ENCODE peak calls at places on chromosomes 4 and X, in seven cellular contexts. O is upper lobe of right lung, V is mammary epithelial cell, E is right lobe of liver, Z is neural progenitor cell, J is transverse colon, P is prostate gland. B is an unnamed sample.

GRCh38 chr4:40323866-40324265 is 11.3 kb upstream of the CHRNA9 start:
- DNase-seq in O (no peak), V (no peak), E (no peak), Z (no peak), J (no peak), P (no peak), B (no peak)

GRCh38 chrX:22351966-22352365 is 79.3 kb downstream of the CBLL2 start:
- DNase-seq in O (no peak), V (peak; percentile 16), E (no peak), Z (no peak), J (no peak), P (no peak), B (peak; percentile 18)

GRCh38 chr4:78288327-78288726 is 231.2 kb downstream of the FRAS1 start:
- DNase-seq in O (no peak), V (no peak), E (no peak), Z (no peak), J (no peak), P (no peak), B (no peak)

GRCh38 chr4:163109967-163110366 is 56.7 kb downstream of the NAF1 start:
- DNase-seq in O (no peak), V (no peak), E (no peak), Z (no peak), J (no peak), P (peak; percentile 26), B (no peak)

GRCh38 chrX:41522071-41522470 is 74.9 kb downstream of the NYX start:
- DNase-seq in O (no peak), V (no peak), E (no peak), Z (no peak), J (no peak), P (peak; percentile 12), B (no peak)

GRCh38 chr4:165398570-165398969 is 19.8 kb downstream of the CPE start:
- DNase-seq in O (no peak), V (peak; percentile 12), E (no peak), Z (peak; percentile 35), J (no peak), P (no peak), B (peak; percentile 35)

GRCh38 chrX:136141569-136141968 is 5.8 kb upstream of the FHL1 start:
- DNase-seq in O (no peak), V (no peak), E (no peak), Z (no peak), J (no peak), P (no peak), B (no peak)

GRCh38 chr4:41156574-41156973 is 57.8 kb downstream of the APBB2 start:
- DNase-seq in O (no peak), V (peak; percentile 76), E (no peak), Z (no peak), J (no peak), P (no peak), B (peak; percentile 77)

GRCh38 chrX:63747331-63747730 is 37.7 kb downstream of the ARHGEF9 start:
- DNase-seq in O (no peak), V (peak; percentile 42), E (no peak), Z (no peak), J (no peak), P (no peak), B (peak; percentile 6)

GRCh38 chrX:153065389-153065788 is 6.9 kb upstream of the PNMA6A start:
- DNase-seq in O (no peak), V (no peak), E (no peak), Z (no peak), J (no peak), P (no peak), B (no peak)

GRCh38 chr4:153467154-153467896 is 1.2 kb downstream of the TMEM131L start:
- DNase-seq in O (peak; percentile 91), V (peak; percentile 64), E (peak; percentile 97), Z (peak; percentile 44), J (peak; percentile 86), P (peak; percentile 51), B (peak; percentile 55)

GRCh38 chr4:148015058-148015457 is 283.2 kb downstream of the ARHGAP10 start:
- DNase-seq in O (no peak), V (no peak), E (no peak), Z (no peak), J (no peak), P (no peak), B (no peak)

GRCh38 chrX:17040711-17041110 is 94.3 kb downstream of the REPS2 start:
- DNase-seq in O (no peak), V (peak; percentile 19), E (no peak), Z (no peak), J (no peak), P (no peak), B (no peak)

GRCh38 chr4:66266035-66266434 is 595.7 kb upstream of the EPHA5 start:
- DNase-seq in O (no peak), V (no peak), E (no peak), Z (peak; percentile 42), J (no peak), P (no peak), B (no peak)

GRCh38 chr4:78552398-78553396 is 1.1 kb downstream of the ANXA3 start:
- DNase-seq in O (no peak), V (peak; percentile 85), E (no peak), Z (peak; percentile 35), J (no peak), P (peak; percentile 51), B (peak; percentile 70)

GRCh38 chr4:139282375-139283075 is 2.5 kb upstream of the MGARP start:
- DNase-seq in O (no peak), V (no peak), E (no peak), Z (no peak), J (no peak), P (no peak), B (no peak)

GRCh38 chr4:139278956-139279722 is 886 bp downstream of the MGARP start:
- DNase-seq in O (no peak), V (no peak), E (no peak), Z (peak; percentile 49), J (no peak), P (no peak), B (no peak)

GRCh38 chr4:139279723-139280620 is at the start of gene MGARP:
- DNase-seq in O (peak; percentile 70), V (peak; percentile 33), E (no peak), Z (peak; percentile 85), J (no peak), P (no peak), B (no peak)

GRCh38 chr4:139278450-139278849 is 1.6 kb downstream of the MGARP start:
- DNase-seq in O (no peak), V (no peak), E (no peak), Z (no peak), J (no peak), P (no peak), B (no peak)

GRCh38 chr4:139281212-139281611 is 1.2 kb upstream of the MGARP start:
- DNase-seq in O (no peak), V (no peak), E (no peak), Z (no peak), J (no peak), P (no peak), B (peak; percentile 39)
- TF ChIP-seq CTCF in O (peak; percentile 5), V (peak; percentile 20), E (no peak), Z (peak; percentile 27), J (no peak), P (no peak), B (peak; percentile 22)

DNA sequence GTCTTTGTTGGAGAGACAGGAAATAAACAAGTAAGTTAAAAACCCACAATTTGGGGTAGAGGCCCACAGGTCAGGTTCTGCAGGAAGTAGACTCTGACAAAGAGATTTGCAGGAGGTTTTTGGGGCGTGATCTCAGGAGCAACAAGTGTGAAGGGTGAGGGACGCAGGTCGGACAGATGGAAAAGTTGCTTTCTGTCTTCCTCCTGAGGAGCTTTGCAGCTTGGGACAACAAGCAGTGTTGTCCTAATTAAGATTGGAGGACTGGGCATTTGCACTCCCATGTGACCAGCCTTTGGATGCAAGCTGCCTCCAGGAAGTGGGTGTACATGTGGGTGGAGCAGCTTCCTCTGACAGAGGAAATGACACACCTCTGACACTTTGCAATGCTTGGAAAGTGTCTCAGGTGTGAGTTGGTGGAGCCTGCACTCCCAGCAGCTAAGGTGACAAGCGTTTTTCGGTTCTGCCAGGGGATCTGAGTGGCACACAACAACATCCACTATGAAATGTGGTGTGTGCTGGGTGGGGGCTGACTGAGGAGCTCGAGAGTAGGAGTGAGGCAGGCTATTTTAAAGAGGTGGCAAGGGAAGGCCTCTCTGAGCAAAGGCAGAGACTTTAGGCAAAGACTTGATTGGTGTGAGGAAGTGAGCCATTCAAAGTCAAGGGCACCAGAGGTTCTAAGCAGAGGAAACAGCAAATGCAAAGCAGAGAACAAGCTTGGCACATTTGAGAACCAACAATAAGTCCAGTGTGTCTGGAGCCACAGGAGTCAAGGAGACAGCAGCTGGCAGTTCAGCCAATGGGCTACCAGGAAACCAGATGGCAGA is 339.8 kb upstream of the GATB start:
- DNase-seq in O (no peak), V (peak; percentile 37), E (no peak), Z (no peak), J (peak; percentile 38), P (no peak), B (peak; percentile 24)
- TF ChIP-seq CTCF in O (no peak), V (no peak), E (no peak), Z (no peak), J (no peak), P (no peak), B (no peak)

DNA sequence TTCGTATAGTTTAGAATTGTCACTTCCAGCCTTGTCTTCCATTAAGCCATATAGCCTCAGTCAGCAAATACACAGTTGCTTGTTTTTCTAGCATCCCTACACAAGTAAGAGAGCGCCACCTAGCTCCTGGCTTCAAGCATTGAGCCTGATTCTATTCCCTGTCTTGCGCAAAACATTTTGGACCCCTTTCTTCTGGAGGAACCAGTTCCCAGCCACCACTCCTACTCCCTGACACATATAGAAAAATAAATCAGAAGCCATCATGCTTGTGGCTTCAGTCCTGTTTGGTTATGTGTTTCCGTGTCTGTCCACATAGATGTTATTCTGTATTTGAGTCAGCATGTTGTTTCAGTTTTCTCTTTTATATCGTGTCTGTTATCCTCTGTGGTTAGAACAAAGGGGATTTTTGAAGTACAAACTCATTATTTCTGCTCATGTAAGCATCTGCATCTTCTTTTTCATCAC is 59.9 kb downstream of the GK start:
- DNase-seq in O (no peak), V (peak; percentile 32), E (peak; percentile 45), Z (peak; percentile 70), J (peak; percentile 46), P (peak; percentile 41), B (peak; percentile 65)
- TF ChIP-seq CTCF in O (peak; percentile 47), V (peak; percentile 81), E (peak; percentile 59), Z (peak; percentile 68), J (peak; percentile 55), P (no peak), B (peak; percentile 66)

GRCh38 chr4:17587094-17587822 is 10.3 kb downstream of the LAP3 start:
- DNase-seq in O (no peak), V (no peak), E (no peak), Z (no peak), J (no peak), P (no peak), B (no peak)

GRCh38 chr4:17584502-17585213 is 7.7 kb downstream of the LAP3 start:
- DNase-seq in O (no peak), V (no peak), E (no peak), Z (no peak), J (no peak), P (no peak), B (no peak)

GRCh38 chr4:17583944-17584343 is 6.9 kb downstream of the LAP3 start:
- DNase-seq in O (no peak), V (no peak), E (no peak), Z (no peak), J (no peak), P (no peak), B (no peak)

DNA sequence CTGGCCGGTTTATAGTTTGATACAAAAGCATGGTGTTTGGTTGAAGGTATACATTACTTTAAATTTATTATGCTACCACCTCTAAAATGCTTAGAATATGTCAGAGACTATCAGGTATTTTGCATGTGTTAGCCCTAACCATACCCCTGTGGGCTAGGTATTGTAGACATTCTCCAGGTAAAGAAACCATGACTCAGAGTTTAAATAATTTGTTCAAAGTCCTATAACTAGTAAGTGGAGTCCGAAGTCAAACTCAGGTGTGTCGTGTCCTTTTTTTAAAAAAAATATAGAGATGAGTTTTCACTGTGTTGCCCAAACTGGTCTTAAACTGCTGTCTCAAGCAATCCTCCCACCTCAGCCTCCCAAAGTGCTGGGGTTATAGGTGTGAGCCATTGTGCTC is 12.4 kb downstream of the LAP3 start:
- DNase-seq in O (no peak), V (no peak), E (no peak), Z (no peak), J (no peak), P (no peak), B (no peak)
- TF ChIP-seq CTCF in O (no peak), V (no peak), E (no peak), Z (no peak), J (no peak), P (no peak), B (no peak)